ENCODE peak calls at places on chromosomes 4 and X, in five cellular contexts. I is IMR-90, Z is mesenchymal stem cell, Q is H1, Y is trophoblast cell. A is an unnamed sample.

GRCh38 chr4:10074767-10075105 is 41.9 kb downstream of the WDR1 start:
- DNase-seq in I (peak), Z (peak), Y (peak), Q (no peak), A (no peak)

GRCh38 chr4:1512738-1513660 is 106.8 kb upstream of the NKX1-1 start:
- DNase-seq in I (no peak), Q (no peak), Y (no peak), Z (peak), A (peak)

GRCh38 chrX:149758068-149758714 is 15.7 kb upstream of the HSFX1 start:
- DNase-seq in I (no peak), Z (no peak), Q (no peak), Y (no peak), A (no peak)

GRCh38 chrX:41946230-41946629 is 22.9 kb upstream of the CASK start:
- DNase-seq in Z (no peak), Y (no peak), I (no peak), Q (no peak), A (no peak)

GRCh38 chrX:78329486-78329885 is 2.1 kb upstream of the CYSLTR1 start:
- DNase-seq in I (no peak), Q (no peak), Y (no peak), Z (no peak), A (no peak)

GRCh38 chr4:147590249-147590920 is 26.8 kb upstream of the TMEM184C start:
- DNase-seq in Q (no peak), I (peak), Z (peak), Y (peak), A (peak)

GRCh38 chr4:74661427-74662171 is 132.7 kb downstream of the BTC start:
- DNase-seq in Z (peak), Y (peak), Q (no peak), I (peak), A (no peak)

GRCh38 chr4:80592950-80593349 is 257.4 kb downstream of the CFAP299 start:
- DNase-seq in Z (no peak), I (no peak), Q (no peak), Y (no peak), A (no peak)

GRCh38 chr4:60729194-60729593 is 470.9 kb upstream of the ADGRL3 start:
- DNase-seq in Y (no peak), Z (no peak), Q (no peak), I (peak), A (no peak)

GRCh38 chr4:133969202-133969873 is 232.3 kb downstream of the PABPC4L start:
- DNase-seq in Y (no peak), Q (no peak), Z (peak), I (peak), A (no peak)

GRCh38 chr4:81503586-81503985 is 31.9 kb upstream of the RASGEF1B start:
- DNase-seq in Z (no peak), Y (no peak), Q (no peak), I (no peak), A (no peak)

GRCh38 chr4:124432500-124432899 is 280.0 kb downstream of the ANKRD50 start:
- DNase-seq in I (peak), Z (no peak), Q (no peak), Y (no peak), A (no peak)

GRCh38 chr4:2535386-2536192 is 858 bp upstream of the FAM193A start:
- DNase-seq in Y (no peak), Q (no peak), I (peak), Z (peak), A (peak)

GRCh38 chr4:1072830-1073446 is 40.4 kb downstream of the RNF212 start:
- DNase-seq in Z (peak), I (peak), Y (no peak), Q (no peak), A (peak)

GRCh38 chrX:47093248-47093647 is 15.0 kb downstream of the RGN start:
- DNase-seq in I (peak), Z (peak), Y (no peak), Q (no peak), A (no peak)

GRCh38 chr4:39631700-39632079 is 7.0 kb downstream of the SMIM14 start:
- DNase-seq in I (no peak), Y (no peak), Z (no peak), Q (no peak), A (no peak)

GRCh38 chr4:156303708-156304107 is 350.0 kb upstream of the CTSO start:
- DNase-seq in Y (no peak), Q (no peak), Z (no peak), I (no peak), A (no peak)

GRCh38 chrX:132266583-132267355 is 47.5 kb upstream of the RAP2C start:
- DNase-seq in Z (peak), Q (no peak), I (peak), Y (peak), A (no peak)

GRCh38 chr4:116070283-116070682 is 956.9 kb upstream of the NDST4 start:
- DNase-seq in Y (no peak), I (no peak), Z (peak), Q (no peak), A (no peak)

GRCh38 chr4:33200377-33200776 is 2480.2 kb downstream of the PCDH7 start:
- DNase-seq in Y (no peak), Q (no peak), I (no peak), Z (no peak), A (no peak)

GRCh38 chr4:41709844-41710481 is 38.6 kb downstream of the PHOX2B start:
- DNase-seq in I (peak), Y (no peak), Z (peak), Q (no peak), A (no peak)

GRCh38 chrX:107683124-107683895 is 55.0 kb downstream of the PRPS1 start:
- DNase-seq in I (no peak), Z (peak), Q (no peak), Y (no peak), A (no peak)

GRCh38 chr4:57154191-57154590 is 44.0 kb upstream of the IGFBP7 start:
- DNase-seq in Y (peak), Q (no peak), Z (peak), I (peak), A (no peak)

GRCh38 chr4:89765966-89766365 is 71.0 kb downstream of the SNCA start:
- DNase-seq in I (peak), Z (peak), Q (no peak), Y (peak), A (no peak)

GRCh38 chr4:32884198-32884597 is 2164.0 kb downstream of the PCDH7 start:
- DNase-seq in Y (no peak), I (no peak), Z (peak), Q (no peak), A (no peak)

GRCh38 chr4:42397635-42398447 is 553 bp downstream of the SHISA3 start:
- DNase-seq in Y (no peak), Z (peak), Q (no peak), I (peak), A (peak)

GRCh38 chr4:76659103-76659490 is 224.1 kb downstream of the SHROOM3 start:
- DNase-seq in I (peak), Y (no peak), Z (no peak), Q (no peak), A (no peak)

GRCh38 chr4:176575141-176575731 is 217.5 kb downstream of the VEGFC start:
- DNase-seq in Y (no peak), Z (peak), I (peak), Q (no peak), A (no peak)

GRCh38 chr4:19494958-19495357 is 756.7 kb upstream of the SLIT2 start:
- DNase-seq in I (peak), Y (no peak), Z (no peak), Q (no peak), A (no peak)

GRCh38 chr4:40831462-40831861 is 81.7 kb downstream of the NSUN7 start:
- DNase-seq in I (no peak), Y (no peak), Q (no peak), Z (no peak), A (no peak)

GRCh38 chr4:156217236-156217635 is 263.6 kb upstream of the CTSO start:
- DNase-seq in Z (no peak), Q (no peak), Y (no peak), I (no peak), A (no peak)

GRCh38 chr4:66330125-66330524 is 659.8 kb upstream of the EPHA5 start:
- DNase-seq in Q (no peak), I (no peak), Z (no peak), Y (no peak), A (no peak)

GRCh38 chrX:41734530-41734929 is 10.5 kb downstream of the GPR82 start:
- DNase-seq in I (peak), Y (peak), Q (no peak), Z (peak), A (no peak)

GRCh38 chr4:98242538-98242937 is 18.6 kb upstream of the RAP1GDS1 start:
- DNase-seq in I (no peak), Z (no peak), Q (no peak), Y (no peak), A (no peak)

GRCh38 chr4:123866796-123867195 is 470.2 kb downstream of the SPRY1 start:
- DNase-seq in Y (no peak), I (peak), Z (no peak), Q (no peak), A (no peak)

GRCh38 chr4:91734682-91735081 is 569.1 kb upstream of the GRID2 start:
- DNase-seq in I (no peak), Q (no peak), Z (no peak), Y (no peak), A (no peak)

GRCh38 chr4:2266181-2266580 is 4.3 kb upstream of the MXD4 start:
- DNase-seq in Q (no peak), I (no peak), Z (no peak), Y (no peak), A (no peak)

GRCh38 chr4:56680266-56680665 is 830 bp downstream of the HOPX start:
- DNase-seq in Q (no peak), Y (no peak), Z (no peak), I (no peak), A (no peak)

GRCh38 chr4:101400096-101400495 is 52.8 kb upstream of the PPP3CA start:
- DNase-seq in I (peak), Y (no peak), Z (no peak), Q (no peak), A (no peak)

GRCh38 chr4:174775366-174775765 is 53.7 kb downstream of the GLRA3 start:
- DNase-seq in Y (no peak), Q (no peak), I (no peak), Z (no peak), A (no peak)

DNA sequence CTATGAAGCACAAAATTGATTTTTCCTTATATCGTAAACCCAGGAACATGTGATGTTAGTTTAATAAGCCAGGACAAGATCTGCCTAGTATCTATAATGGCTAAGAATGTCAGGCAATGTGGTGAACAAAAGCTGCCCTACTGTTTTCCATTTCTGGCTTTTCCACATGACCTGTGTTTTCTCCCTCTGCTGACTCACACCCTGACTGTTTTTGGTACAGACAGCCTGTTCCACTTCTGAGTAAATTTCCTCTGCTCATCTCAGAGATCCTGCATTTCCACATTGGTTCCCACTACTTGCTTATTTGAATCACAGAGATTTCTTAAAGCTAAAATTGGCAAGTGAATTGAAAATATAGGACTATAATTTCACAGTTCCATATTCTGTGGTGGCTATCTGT is 9.2 kb downstream of the NOX1 start:
- DNase-seq in I (peak), Y (no peak), Q (no peak), Z (peak), A (no peak)
- H3K4me3 ChIP-seq in I (no peak), Y (no peak), Q (no peak), Z (no peak), A (no peak)

DNA sequence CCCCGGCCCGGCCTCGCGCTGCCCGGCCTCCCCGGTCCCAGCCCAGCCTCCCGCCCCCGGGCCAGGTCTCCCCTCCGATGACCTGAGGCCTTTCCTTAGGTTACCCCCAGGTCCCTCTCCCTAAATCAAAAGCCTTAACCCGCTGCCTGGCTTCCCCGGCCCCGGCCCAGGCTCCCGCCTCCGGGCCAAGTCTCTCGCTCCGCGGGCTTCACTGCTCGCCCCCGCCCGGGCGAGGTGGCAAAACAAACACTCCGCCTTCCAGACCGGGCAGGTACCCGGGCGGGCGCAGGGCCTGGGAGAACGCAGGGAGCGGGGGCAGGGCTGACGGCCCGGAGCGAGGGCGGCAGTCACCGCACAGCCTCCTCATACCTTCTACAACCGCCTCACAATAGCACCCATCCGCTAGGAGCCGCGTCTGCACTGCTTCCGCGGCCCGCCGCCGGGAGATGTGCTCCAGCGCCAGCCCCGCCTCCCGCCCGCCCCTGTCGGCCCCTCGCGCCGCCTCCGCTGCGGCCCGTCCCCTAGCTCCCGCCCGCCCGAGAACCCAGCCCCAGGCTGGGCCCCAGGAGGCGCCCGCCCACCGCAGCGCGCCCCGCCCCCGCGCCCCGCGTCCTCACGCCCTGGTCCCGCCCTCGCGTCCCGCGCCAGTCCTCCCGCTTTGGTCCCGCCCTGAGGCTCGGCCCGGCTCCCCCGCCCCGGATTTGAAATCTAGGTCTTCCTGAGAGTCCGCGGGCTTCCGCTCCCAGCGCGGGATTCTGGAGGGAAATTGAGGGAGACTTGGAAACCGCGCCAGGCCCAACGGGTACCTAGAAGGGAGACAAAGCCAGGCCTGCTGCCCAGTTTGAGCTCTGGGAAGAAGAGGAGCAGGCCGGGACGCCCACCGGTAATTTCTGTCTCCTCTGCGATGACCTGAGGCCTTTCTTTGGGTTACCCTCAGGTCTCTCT is at the start of the genes CASP3 and PRIMPOL:
- DNase-seq in Y (peak), I (peak), Q (peak), Z (peak), A (peak)
- H3K14ac ChIP-seq in Y (peak), I (peak), Q (no peak), Z (peak), A (peak)

DNA sequence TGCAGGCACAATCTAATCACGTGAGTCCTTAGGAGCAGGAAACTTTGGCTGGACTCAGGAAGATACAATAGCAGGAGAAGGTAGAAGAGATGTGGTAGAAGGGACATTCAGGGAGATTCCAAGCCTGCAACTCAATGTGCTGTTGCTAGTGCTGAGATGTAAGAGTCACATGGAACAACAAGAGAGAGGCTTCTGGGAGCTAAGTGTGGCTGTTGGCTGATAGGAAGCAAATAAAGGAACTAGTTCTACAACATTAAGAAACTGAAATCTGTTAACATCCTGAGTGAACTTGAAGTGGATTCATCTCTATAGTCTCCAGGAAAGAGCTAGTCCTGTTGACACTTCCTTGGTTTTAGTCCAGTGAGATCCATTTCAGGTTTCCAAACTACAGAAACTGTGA is 1207.4 kb downstream of the ADGRL3 start:
- DNase-seq in I (no peak), Q (no peak), Z (no peak), Y (no peak), A (no peak)
- H2AFZ ChIP-seq in I (no peak), Q (peak), Z (no peak), Y (no peak), A (no peak)

GRCh38 chrX:118117069-118117405 is 427 bp upstream of the KLHL13 start:
- DNase-seq in I (no peak), Q (no peak), Z (no peak), Y (no peak), A (no peak)

GRCh38 chrX:118115948-118116307 is 682 bp downstream of the KLHL13 start:
- DNase-seq in Y (no peak), Q (no peak), Z (no peak), I (no peak), A (no peak)

DNA sequence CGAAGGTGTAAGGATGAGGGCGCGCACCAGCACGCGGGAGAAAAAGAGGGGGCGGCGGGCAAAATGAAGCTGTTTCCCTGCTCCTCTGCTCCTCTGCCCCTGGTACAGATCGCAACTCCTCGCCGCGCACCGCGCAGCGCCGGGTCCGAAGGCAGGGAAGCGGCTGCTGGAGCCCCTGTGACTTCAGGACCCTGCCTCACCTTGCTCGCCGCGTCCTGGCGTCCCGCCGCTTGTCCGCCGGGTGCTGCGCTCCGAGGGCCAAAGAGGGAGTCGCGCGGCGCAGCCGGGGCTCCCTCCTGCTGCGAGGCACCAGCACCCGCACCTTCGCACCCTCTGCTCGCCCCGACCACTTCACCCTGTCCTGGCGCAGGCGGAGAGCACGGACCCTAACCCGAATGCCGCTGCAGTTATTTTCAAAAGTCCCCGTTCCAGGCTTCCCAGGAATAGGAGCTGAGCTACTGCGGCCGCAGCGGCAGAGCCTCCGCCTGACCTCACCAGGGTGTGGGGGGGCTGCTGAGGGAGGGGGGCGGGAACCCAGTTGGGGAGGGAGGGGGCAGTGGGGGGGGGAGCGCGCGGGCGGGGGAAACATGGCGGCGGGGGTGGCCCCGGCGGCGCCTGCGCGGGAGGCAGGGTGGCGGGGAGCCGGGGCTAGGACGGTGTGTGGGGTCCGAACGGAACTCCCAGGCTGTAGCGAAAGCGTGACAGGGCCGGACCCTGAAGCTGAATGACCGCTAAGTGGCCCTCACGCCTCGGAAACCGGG is at the start of gene KLHL13:
- DNase-seq in Q (no peak), I (peak), Y (no peak), Z (no peak), A (peak)
- H3K4me3 ChIP-seq in Q (peak), I (peak), Y (peak), Z (peak), A (peak)

GRCh38 chrX:15906544-15906943 is 51.9 kb upstream of the AP1S2 start:
- DNase-seq in Q (no peak), I (peak), Y (no peak), Z (peak), A (no peak)
- H3K14ac ChIP-seq in Q (no peak), I (no peak), Y (no peak), Z (no peak), A (no peak)

DNA sequence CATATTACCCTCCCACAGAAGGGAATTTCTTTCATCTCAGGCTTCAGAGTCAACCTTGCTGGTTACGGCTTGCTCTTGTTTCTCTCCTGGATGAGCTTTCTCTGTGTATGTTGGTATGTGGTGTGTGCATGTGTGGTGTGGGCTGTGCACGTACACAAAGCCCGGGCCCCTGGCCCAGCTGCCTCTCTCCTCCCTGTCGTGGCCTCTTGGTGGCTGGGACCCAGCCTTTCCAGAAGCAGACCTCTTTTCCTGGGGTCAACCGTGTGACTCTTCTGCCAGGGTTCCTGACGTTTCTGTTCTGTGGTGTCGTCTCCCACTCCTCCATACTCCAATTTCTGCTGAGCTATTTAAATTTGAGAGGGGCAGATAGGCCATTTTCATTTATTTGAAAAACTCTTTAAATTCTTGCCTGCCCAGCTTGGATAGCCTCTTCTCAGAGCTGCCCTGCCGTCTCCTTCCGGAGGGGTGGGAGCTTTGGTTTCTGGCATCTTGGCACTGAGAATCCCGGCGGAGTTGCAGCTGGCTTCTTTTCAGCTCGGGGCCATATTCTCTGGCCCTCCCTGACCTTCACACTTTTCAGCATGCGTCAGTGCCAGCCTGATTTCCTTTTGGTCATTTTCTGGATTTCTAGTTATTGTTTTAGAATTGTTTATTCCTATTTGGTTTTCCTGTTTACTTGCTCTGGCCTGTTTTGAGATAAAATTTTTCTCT is 25.1 kb downstream of the FHDC1 start:
- DNase-seq in Z (no peak), Y (no peak), I (no peak), Q (no peak), A (no peak)
- H2AFZ ChIP-seq in Z (no peak), Y (no peak), I (no peak), Q (no peak), A (peak)

GRCh38 chr4:71186566-71187398 is 152.0 kb upstream of the SLC4A4 start:
- DNase-seq in Q (no peak), Y (no peak), Z (peak), I (peak), A (peak)
- H3K4me3 ChIP-seq in Q (peak), Y (peak), Z (peak), I (peak), A (peak)